ENCODE peak calls at places on chromosomes 1 and 21, in ten cellular contexts. Q, R, G, J, E, N, Y, P, A and B are unnamed samples. For H3K4me1, the result is how much of the 10 kb centered on the place peaks cover.

GRCh38 chr21:26850116-26850643 is 5.0 kb upstream of the ADAMTS1 start:
- DNase-seq in Q (no peak), R (no peak), G (peak), J (no peak), E (no peak), N (no peak), Y (peak), P (no peak), A (peak), B (no peak)

GRCh38 chr1:222579316-222579715 is 10.4 kb downstream of the TAF1A start:
- DNase-seq in Q (no peak), R (no peak), G (no peak), J (no peak), E (no peak), N (no peak), Y (no peak), P (no peak), A (no peak), B (no peak)

GRCh38 chr1:209685835-209686234 is 10.6 kb downstream of the G0S2 start:
- DNase-seq in Q (no peak), R (no peak), G (no peak), J (no peak), E (no peak), N (no peak), Y (no peak), P (no peak), A (no peak), B (no peak)

GRCh38 chr1:84078108-84078823 is 65.8 kb upstream of the PRKACB start:
- DNase-seq in Q (peak), R (peak), G (peak), J (peak), E (peak), N (peak), Y (peak), P (peak), A (peak), B (no peak)

GRCh38 chr21:42616366-42617340 is 36.8 kb upstream of the PDE9A start:
- DNase-seq in Q (no peak), R (peak), G (no peak), J (no peak), E (peak), N (no peak), Y (no peak), P (no peak), A (no peak), B (no peak)

GRCh38 chr1:43902058-43902831 is 31.4 kb upstream of the ARTN start:
- DNase-seq in Q (no peak), R (no peak), G (no peak), J (no peak), E (no peak), N (no peak), Y (no peak), P (no peak), A (no peak), B (no peak)

GRCh38 chr1:183164963-183165362 is 21.1 kb upstream of the LAMC2 start:
- DNase-seq in Q (no peak), R (no peak), G (no peak), J (no peak), E (no peak), N (no peak), Y (no peak), P (no peak), A (no peak), B (no peak)

GRCh38 chr1:159196543-159196942 is 8.1 kb upstream of the ACKR1 start:
- DNase-seq in Q (peak), R (no peak), G (peak), J (no peak), E (no peak), N (no peak), Y (no peak), P (no peak), A (no peak), B (no peak)

GRCh38 chr1:227449051-227449450 is 114.3 kb upstream of the ZNF678 start:
- DNase-seq in Q (peak), R (no peak), G (peak), J (no peak), E (no peak), N (no peak), Y (no peak), P (no peak), A (peak), B (peak)

DNA sequence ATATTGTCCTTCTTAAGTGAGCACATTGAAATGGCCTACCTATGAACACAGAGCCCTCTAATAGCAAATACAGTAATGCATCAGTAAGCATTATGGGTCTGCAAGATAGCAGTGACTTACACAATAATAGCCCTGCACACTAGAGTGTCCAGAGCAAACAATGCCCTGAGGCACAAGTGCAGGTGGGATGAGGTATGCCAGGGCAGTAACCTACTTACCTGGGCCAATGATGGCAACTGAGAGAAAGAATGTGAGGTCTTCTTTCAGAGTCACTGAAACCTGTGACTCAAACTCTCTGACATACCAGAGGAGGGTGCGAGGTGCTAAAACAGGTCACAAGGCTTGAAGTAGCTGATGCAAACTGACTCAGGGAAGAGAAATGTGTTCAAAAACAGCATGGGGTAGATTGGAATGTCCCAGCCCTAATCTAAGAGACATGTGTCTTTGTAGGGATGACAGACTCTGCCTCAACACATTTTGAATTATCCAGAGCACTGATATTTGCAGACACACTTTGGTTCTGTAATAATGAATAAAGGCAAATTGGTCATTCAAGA is 168.5 kb upstream of the RUNX1 start:
- DNase-seq in Q (peak), R (no peak), G (peak), J (no peak), E (no peak), N (no peak), Y (peak), P (no peak), A (peak), B (peak)
- TF ChIP-seq CTCF in Q (no peak), R (no peak), G (no peak), J (no peak), E (no peak), N (no peak), Y (no peak), P (no peak), A (no peak), B (no peak)

GRCh38 chr1:19363526-19364152 is 51.5 kb downstream of the SLC66A1 start:
- DNase-seq in Q (no peak), R (no peak), G (no peak), J (no peak), E (peak), N (no peak), Y (no peak), P (peak), A (no peak), B (no peak)
- H3K4me1 ChIP-seq in Q (under half), R (under half), G (under half), J (under half), E (under half), N (under half), Y (under half), P (under half), A (under half), B (under half)

GRCh38 chr1:99110140-99111041 is 105.7 kb upstream of the PLPPR5 start:
- DNase-seq in Q (no peak), R (no peak), G (no peak), J (no peak), E (no peak), N (no peak), Y (no peak), P (no peak), A (no peak), B (no peak)
- TF ChIP-seq CTCF in Q (no peak), R (no peak), G (no peak), J (no peak), E (no peak), N (no peak), Y (no peak), P (no peak), A (no peak), B (no peak)

GRCh38 chr1:65166572-65167305 is 18.7 kb downstream of the AK4 start:
- DNase-seq in Q (no peak), R (no peak), G (no peak), J (peak), E (no peak), N (no peak), Y (no peak), P (no peak), A (no peak), B (no peak)

GRCh38 chr1:65168867-65169266 is 20.9 kb downstream of the AK4 start:
- DNase-seq in Q (no peak), R (no peak), G (no peak), J (no peak), E (no peak), N (no peak), Y (no peak), P (no peak), A (no peak), B (no peak)

GRCh38 chr1:65172936-65173335 is 24.9 kb downstream of the AK4 start:
- DNase-seq in Q (no peak), R (no peak), G (no peak), J (no peak), E (no peak), N (no peak), Y (no peak), P (no peak), A (no peak), B (no peak)

GRCh38 chr1:65167544-65167943 is 19.5 kb downstream of the AK4 start:
- DNase-seq in Q (no peak), R (no peak), G (no peak), J (no peak), E (no peak), N (no peak), Y (no peak), P (no peak), A (no peak), B (no peak)

GRCh38 chr1:65170511-65171142 is 22.6 kb downstream of the AK4 start:
- DNase-seq in Q (no peak), R (peak), G (no peak), J (peak), E (no peak), N (no peak), Y (peak), P (no peak), A (peak), B (no peak)
- H3K4me1 ChIP-seq in Q (under half), R (under half), G (under half), J (under half), E (under half), N (under half), Y (under half), P (under half), A (under half), B (under half)

DNA sequence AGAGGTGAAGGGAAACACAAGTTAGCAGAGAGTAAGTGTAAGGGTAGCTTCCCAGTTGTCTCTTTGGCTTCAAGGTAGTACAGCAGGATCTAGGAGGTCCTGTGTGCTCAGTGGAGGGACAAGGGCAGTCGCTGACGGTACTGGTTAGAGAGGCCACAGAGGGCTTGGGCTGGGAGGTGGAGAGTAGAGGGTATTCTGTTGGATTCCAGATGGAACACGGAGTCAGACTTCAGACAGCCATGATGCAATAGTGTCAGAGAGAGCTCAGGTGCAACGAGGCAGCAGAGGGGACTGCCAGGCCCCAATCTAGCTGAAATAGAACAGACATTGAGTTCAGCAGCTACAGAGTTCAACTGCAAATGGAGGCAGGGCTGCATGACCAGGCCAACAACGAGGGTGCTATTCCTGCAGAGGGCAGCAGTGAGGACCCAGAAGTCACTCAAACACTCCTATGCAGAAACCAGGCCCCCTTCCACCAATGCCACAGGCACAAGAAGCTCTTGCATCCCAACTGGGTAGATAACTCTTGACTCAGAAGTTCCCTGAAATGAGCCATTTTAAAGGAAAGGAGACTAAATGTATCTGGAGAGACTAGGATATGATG is 325.0 kb upstream of the ESRRG start:
- DNase-seq in Q (peak), R (no peak), G (peak), J (no peak), E (no peak), N (no peak), Y (no peak), P (no peak), A (no peak), B (no peak)
- TF ChIP-seq CTCF in Q (peak), R (no peak), G (no peak), J (no peak), E (no peak), N (no peak), Y (no peak), P (no peak), A (peak), B (no peak)

GRCh38 chr1:9246215-9246614 is 11.6 kb downstream of the H6PD start:
- DNase-seq in Q (no peak), R (no peak), G (no peak), J (no peak), E (no peak), N (no peak), Y (no peak), P (no peak), A (no peak), B (no peak)
- H3K4me1 ChIP-seq in Q (under half), R (under half), G (under half), J (half or more), E (under half), N (half or more), Y (under half), P (under half), A (under half), B (under half)